ENCODE peak calls at places on chromosomes 12 and 14, in ten cellular contexts. K is coronary artery, Z is lower lobe of right lung, S is transverse colon, H is AG10803, G is fibroblast of pulmonary artery, C is tibial nerve, O is kidney, D is bronchial epithelial cell, M is foreskin fibroblast. B is an unnamed sample.

GRCh38 chr12:38905480-38906351 is at the start of gene CPNE8:
- DNase-seq in K (peak), Z (peak), S (peak), H (peak), G (peak), C (peak), O (peak), D (peak), M (peak), B (peak)

GRCh38 chr12:132395192-132395907 is 66.0 kb upstream of the GALNT9 start:
- DNase-seq in K (no peak), Z (no peak), S (peak), H (no peak), G (no peak), C (no peak), O (peak), D (no peak), M (no peak), B (no peak)

GRCh38 chr14:93033983-93034670 is 81.6 kb downstream of the ITPK1 start:
- DNase-seq in K (no peak), Z (no peak), S (no peak), H (no peak), G (no peak), C (no peak), O (peak), D (no peak), M (no peak), B (no peak)

GRCh38 chr12:12201274-12201758 is 65.5 kb downstream of the LRP6 start:
- DNase-seq in K (no peak), Z (no peak), S (no peak), H (no peak), G (peak), C (no peak), O (no peak), D (no peak), M (no peak), B (no peak)

GRCh38 chr14:89418452-89418851 is 1.4 kb upstream of the FOXN3 start:
- DNase-seq in K (no peak), Z (no peak), S (peak), H (no peak), G (no peak), C (no peak), O (no peak), D (no peak), M (no peak), B (no peak)

GRCh38 chr12:8077207-8077606 is 4.9 kb upstream of the NECAP1 start:
- DNase-seq in K (no peak), Z (no peak), S (no peak), H (peak), G (no peak), C (no peak), O (no peak), D (peak), M (peak), B (no peak)

GRCh38 chr14:68384881-68385280 is 408.0 kb downstream of the ZFP36L1 start:
- DNase-seq in K (no peak), Z (no peak), S (no peak), H (peak), G (no peak), C (no peak), O (no peak), D (no peak), M (no peak), B (no peak)

GRCh38 chr12:110227138-110227537 is 53.9 kb upstream of the ATP2A2 start:
- DNase-seq in K (no peak), Z (no peak), S (no peak), H (no peak), G (no peak), C (no peak), O (no peak), D (no peak), M (no peak), B (no peak)

GRCh38 chr12:24172031-24172772 is 222.7 kb upstream of the SOX5 start:
- DNase-seq in K (no peak), Z (no peak), S (no peak), H (no peak), G (no peak), C (no peak), O (no peak), D (no peak), M (no peak), B (no peak)

GRCh38 chr14:71720978-71721624 is 211.1 kb upstream of the RGS6 start:
- DNase-seq in K (no peak), Z (no peak), S (peak), H (peak), G (peak), C (no peak), O (no peak), D (peak), M (peak), B (no peak)
- TF ChIP-seq CTCF in K (no peak), Z (peak), S (peak), H (peak), G (peak), C (peak), O (peak), D (peak), M (peak), B (peak)

DNA sequence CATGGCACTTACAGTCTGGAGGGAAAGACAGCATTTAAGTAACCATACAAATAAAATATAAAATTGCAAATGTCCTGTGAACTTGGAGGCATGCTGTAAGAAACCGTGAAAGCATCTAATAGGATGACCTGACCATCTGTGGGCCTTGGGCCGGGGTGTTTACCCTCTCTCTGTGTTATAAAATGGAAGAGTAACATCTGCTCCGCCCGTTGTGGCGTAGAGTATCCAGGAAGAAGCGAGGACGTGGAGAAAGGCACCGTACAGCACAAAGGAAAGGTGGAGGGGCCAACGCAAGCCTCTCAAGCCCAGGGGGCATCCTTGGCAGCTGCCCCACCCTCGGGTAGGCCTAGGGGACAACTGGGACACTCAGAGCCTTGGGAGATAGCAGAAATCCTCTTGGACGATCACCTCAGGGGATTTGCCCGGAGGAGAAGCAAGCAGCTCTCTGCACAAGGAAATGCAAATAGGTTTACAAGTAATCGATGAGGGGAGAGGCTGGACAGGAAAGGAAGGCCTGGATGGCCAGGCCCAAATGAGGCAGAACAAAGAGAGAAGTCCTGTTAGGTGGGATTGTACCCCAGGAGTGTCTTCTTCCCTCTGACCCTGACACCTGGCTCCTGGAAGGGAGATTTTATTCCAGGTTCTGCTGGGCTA is 26.2 kb downstream of the VSX2 start:
- DNase-seq in K (no peak), Z (no peak), S (no peak), H (no peak), G (no peak), C (no peak), O (no peak), D (no peak), M (no peak), B (no peak)
- TF ChIP-seq CTCF in K (no peak), Z (no peak), S (no peak), H (no peak), G (no peak), C (no peak), O (no peak), D (no peak), M (no peak), B (no peak)

GRCh38 chr12:65636436-65636835 is 187.8 kb upstream of the HMGA2 start:
- DNase-seq in K (no peak), Z (no peak), S (no peak), H (no peak), G (no peak), C (no peak), O (no peak), D (no peak), M (no peak), B (no peak)
- TF ChIP-seq CTCF in K (no peak), Z (no peak), S (no peak), H (no peak), G (no peak), C (no peak), O (no peak), D (no peak), M (no peak), B (no peak)

GRCh38 chr12:53982616-53983579 is 2.0 kb upstream of the HOXC10 start:
- DNase-seq in K (no peak), Z (no peak), S (no peak), H (peak), G (no peak), C (no peak), O (no peak), D (no peak), M (no peak), B (no peak)
- TF ChIP-seq CTCF in K (no peak), Z (no peak), S (no peak), H (no peak), G (no peak), C (no peak), O (no peak), D (no peak), M (no peak), B (no peak)

B was measured in left ventricle myocardium inferior.